ENCODE peak calls at places on chromosomes 1 and 21, in ten cellular contexts. C is K562, G is PC-9, E is GM23338, U is neural progenitor cell, B is A673, T is endothelial cell of umbilical vein, O is fibroblast of lung, M is HCT116, Y is GM12878. Z is an unnamed sample.
A peak's percentile ranks its signal among the peaks of the same experiment; 100 is the strongest.

GRCh38 chr21:46124926-46125845 is 27.3 kb downstream of the COL6A2 start:
- DNase-seq in M (no peak), U (no peak), C (no peak), Y (no peak), T (no peak), G (no peak), B (no peak), E (no peak), O (no peak), Z (no peak)

GRCh38 chr1:24865587-24865986 is 64.5 kb downstream of the RUNX3 start:
- DNase-seq in T (no peak), Y (no peak), M (no peak), O (no peak), C (no peak), U (no peak), B (no peak), E (no peak), G (no peak), Z (no peak)

GRCh38 chr1:245663841-245664240 is 509.1 kb downstream of the KIF26B start:
- DNase-seq in M (no peak), G (no peak), C (no peak), E (no peak), O (no peak), Y (no peak), U (no peak), B (no peak), T (no peak), Z (no peak)

GRCh38 chr21:45493401-45494001 is 48.7 kb downstream of the SLC19A1 start:
- DNase-seq in G (no peak), O (no peak), U (no peak), M (no peak), Y (no peak), E (no peak), C (no peak), T (no peak), B (no peak), Z (no peak)

GRCh38 chr1:37477198-37477931 is 3.0 kb downstream of the ZC3H12A start:
- DNase-seq in C (no peak), T (peak; percentile 78), B (peak; percentile 41), G (peak; percentile 74), U (no peak), Y (peak; percentile 81), M (no peak), E (peak; percentile 69), O (peak; percentile 74), Z (peak; percentile 42)

GRCh38 chr1:167223144-167224103 is 2.7 kb downstream of the POU2F1 start:
- DNase-seq in B (no peak), U (no peak), O (peak; percentile 72), M (no peak), E (no peak), T (no peak), G (no peak), Y (no peak), C (no peak), Z (no peak)

GRCh38 chr1:186094170-186094569 is 280.9 kb downstream of the TPR start:
- DNase-seq in Y (no peak), M (no peak), U (no peak), G (peak; percentile 61), B (peak; percentile 86), T (peak; percentile 73), O (peak; percentile 80), C (no peak), E (no peak), Z (no peak)

GRCh38 chr1:225479341-225479740 is 51.5 kb upstream of the LBR start:
- DNase-seq in U (no peak), M (no peak), B (no peak), T (no peak), Y (no peak), O (no peak), C (no peak), E (no peak), G (no peak), Z (no peak)

GRCh38 chr1:27966402-27967105 is 6.8 kb downstream of the XKR8 start:
- DNase-seq in C (no peak), U (no peak), G (peak; percentile 71), B (no peak), O (peak; percentile 49), Y (no peak), M (peak; percentile 19), T (no peak), E (no peak), Z (no peak)

GRCh38 chr1:197690074-197690473 is 85.2 kb downstream of the DENND1B start:
- DNase-seq in T (no peak), C (no peak), O (no peak), E (no peak), Y (no peak), U (no peak), B (no peak), G (no peak), M (no peak), Z (no peak)

GRCh38 chr1:22142315-22143064 is 407 bp downstream of the WNT4 start:
- DNase-seq in O (peak; percentile 19), U (peak; percentile 76), C (peak; percentile 47), M (no peak), T (peak; percentile 44), B (no peak), G (no peak), Y (no peak), E (peak; percentile 65), Z (no peak)

GRCh38 chr1:22143065-22143514 is at the start of gene WNT4:
- DNase-seq in T (no peak), M (no peak), U (peak; percentile 92), G (no peak), C (peak; percentile 95), B (peak; percentile 32), O (peak; percentile 17), E (peak; percentile 79), Y (no peak), Z (no peak)

GRCh38 chr1:22141493-22141892 is 1.4 kb downstream of the WNT4 start:
- DNase-seq in O (no peak), T (no peak), M (no peak), E (no peak), C (no peak), Y (no peak), B (no peak), G (no peak), U (peak; percentile 21), Z (no peak)

GRCh38 chr1:22140681-22141080 is 2.2 kb downstream of the WNT4 start:
- DNase-seq in M (no peak), G (peak; percentile 47), B (no peak), Y (no peak), E (peak; percentile 46), O (no peak), U (no peak), C (no peak), T (no peak), Z (no peak)

GRCh38 chr1:22141948-22142314 is 966 bp downstream of the WNT4 start:
- DNase-seq in E (peak; percentile 50), M (no peak), T (no peak), O (no peak), C (no peak), B (no peak), Y (no peak), G (no peak), U (peak; percentile 35), Z (no peak)
- TF ChIP-seq EZH2 in E (peak; percentile 53), M (no peak), T (peak; percentile 10), O (peak; percentile 93), C (no peak), B (no peak), Y (no peak), G (no peak), U (peak; percentile 72), Z (no peak)

GRCh38 chr1:51297401-51298321 is 32.7 kb downstream of the TTC39A start:
- DNase-seq in G (no peak), T (no peak), C (no peak), Y (no peak), M (no peak), B (no peak), U (no peak), O (no peak), E (no peak), Z (no peak)

GRCh38 chr1:51296379-51297357 is 33.7 kb downstream of the TTC39A start:
- DNase-seq in Y (peak; percentile 51), C (peak; percentile 92), E (peak; percentile 94), U (peak; percentile 87), B (peak; percentile 90), O (peak; percentile 65), G (peak; percentile 64), M (peak; percentile 61), T (peak; percentile 80), Z (peak; percentile 42)

GRCh38 chr1:51300270-51300669 is 30.1 kb downstream of the TTC39A start:
- DNase-seq in M (no peak), Y (no peak), C (no peak), G (no peak), O (no peak), T (no peak), B (no peak), E (no peak), U (no peak), Z (no peak)

GRCh38 chr1:51299185-51299584 is 31.2 kb downstream of the TTC39A start:
- DNase-seq in C (no peak), O (no peak), M (no peak), B (no peak), E (no peak), T (no peak), G (no peak), U (no peak), Y (no peak), Z (no peak)

GRCh38 chr1:51298322-51298705 is 32.0 kb downstream of the TTC39A start:
- DNase-seq in C (no peak), Y (no peak), G (no peak), T (no peak), M (no peak), E (no peak), O (no peak), U (no peak), B (no peak), Z (no peak)
- TF ChIP-seq EZH2 in C (no peak), Y (no peak), G (no peak), T (no peak), M (no peak), E (no peak), O (no peak), U (no peak), B (no peak), Z (no peak)

GRCh38 chr1:182789138-182790076 is at the start of gene NPL:
- DNase-seq in C (peak; percentile 81), Y (peak; percentile 34), G (no peak), B (peak; percentile 85), M (no peak), E (peak; percentile 87), T (peak; percentile 71), U (peak; percentile 86), O (peak; percentile 73), Z (no peak)
- TF ChIP-seq EZH2 in C (no peak), Y (no peak), G (no peak), B (no peak), M (no peak), E (peak; percentile 45), T (peak; percentile 63), U (peak; percentile 91), O (peak; percentile 63), Z (no peak)

GRCh38 chr21:42807938-42808613 is 71.3 kb downstream of the WDR4 start:
- DNase-seq in E (no peak), U (no peak), G (no peak), Y (no peak), B (no peak), O (no peak), M (no peak), C (no peak), T (no peak), Z (no peak)
- TF ChIP-seq EZH2 in E (no peak), U (no peak), G (no peak), Y (no peak), B (no peak), O (no peak), M (no peak), C (no peak), T (no peak), Z (no peak)

GRCh38 chr1:202193614-202194327 is at the start of gene LGR6:
- DNase-seq in U (peak; percentile 74), T (no peak), Y (no peak), G (no peak), O (no peak), C (no peak), E (peak; percentile 64), M (no peak), B (no peak), Z (no peak)
- TF ChIP-seq EZH2 in U (peak; percentile 41), T (peak; percentile 68), Y (no peak), G (no peak), O (no peak), C (no peak), E (no peak), M (no peak), B (peak; percentile 89), Z (no peak)